ENCODE peak calls at places on chromosome 4, in nine cellular contexts. One of them, this sample, is unnamed. For H3K9me3, H3K4me1 and H3K27me3, the result is how much of the 10 kb centered on the place peaks cover.

GRCh38 chr4:37830640-37831039 is 4.2 kb downstream of the PGM2 start:
- DNase-seq in effector memory CD4-positive, alpha-beta T cell: no peak
- DNase-seq in left ventricle myocardium inferior: no peak
- DNase-seq in fibroblast of lung: no peak
- DNase-seq in right atrium auricular region: no peak
- DNase-seq in upper lobe of right lung: no peak
- DNase-seq in right lobe of liver: no peak
- DNase-seq in H9: no peak
- DNase-seq in mesenchymal stem cell: no peak
- DNase-seq in this sample: no peak

GRCh38 chr4:47954245-47954644 is 39.9 kb upstream of the NFXL1 start:
- DNase-seq in effector memory CD4-positive, alpha-beta T cell: no peak
- DNase-seq in left ventricle myocardium inferior: no peak
- DNase-seq in fibroblast of lung: no peak
- DNase-seq in right atrium auricular region: no peak
- DNase-seq in upper lobe of right lung: no peak
- DNase-seq in right lobe of liver: no peak
- DNase-seq in H9: no peak
- DNase-seq in mesenchymal stem cell: no peak
- DNase-seq in this sample: no peak

GRCh38 chr4:144090744-144091143 is 49.8 kb downstream of the GYPA start:
- DNase-seq in effector memory CD4-positive, alpha-beta T cell: no peak
- DNase-seq in left ventricle myocardium inferior: no peak
- DNase-seq in fibroblast of lung: no peak
- DNase-seq in right atrium auricular region: no peak
- DNase-seq in upper lobe of right lung: no peak
- DNase-seq in right lobe of liver: no peak
- DNase-seq in H9: no peak
- DNase-seq in mesenchymal stem cell: no peak
- DNase-seq in this sample: no peak

GRCh38 chr4:6319530-6320150 is 50.0 kb downstream of the WFS1 start:
- DNase-seq in effector memory CD4-positive, alpha-beta T cell: no peak
- DNase-seq in left ventricle myocardium inferior: no peak
- DNase-seq in fibroblast of lung: no peak
- DNase-seq in right atrium auricular region: no peak
- DNase-seq in upper lobe of right lung: no peak
- DNase-seq in right lobe of liver: no peak
- DNase-seq in H9: no peak
- DNase-seq in mesenchymal stem cell: no peak
- DNase-seq in this sample: no peak

GRCh38 chr4:47654972-47655693 is 170.1 kb downstream of the ATP10D start:
- DNase-seq in effector memory CD4-positive, alpha-beta T cell: no peak
- DNase-seq in left ventricle myocardium inferior: no peak
- DNase-seq in fibroblast of lung: no peak
- DNase-seq in right atrium auricular region: no peak
- DNase-seq in upper lobe of right lung: no peak
- DNase-seq in right lobe of liver: no peak
- DNase-seq in H9: no peak
- DNase-seq in mesenchymal stem cell: no peak
- DNase-seq in this sample: no peak

GRCh38 chr4:181646864-181647263 is 596.3 kb upstream of the TENM3 start:
- DNase-seq in effector memory CD4-positive, alpha-beta T cell: no peak
- DNase-seq in left ventricle myocardium inferior: no peak
- DNase-seq in fibroblast of lung: peak
- DNase-seq in right atrium auricular region: no peak
- DNase-seq in upper lobe of right lung: no peak
- DNase-seq in right lobe of liver: no peak
- DNase-seq in H9: no peak
- DNase-seq in mesenchymal stem cell: no peak
- DNase-seq in this sample: no peak

GRCh38 chr4:78432896-78433295 is 118.7 kb upstream of the ANXA3 start:
- DNase-seq in effector memory CD4-positive, alpha-beta T cell: no peak
- DNase-seq in left ventricle myocardium inferior: no peak
- DNase-seq in fibroblast of lung: peak
- DNase-seq in right atrium auricular region: no peak
- DNase-seq in upper lobe of right lung: no peak
- DNase-seq in right lobe of liver: no peak
- DNase-seq in H9: no peak
- DNase-seq in mesenchymal stem cell: peak
- DNase-seq in this sample: no peak

GRCh38 chr4:20305976-20306375 is 54.3 kb downstream of the SLIT2 start:
- DNase-seq in effector memory CD4-positive, alpha-beta T cell: no peak
- DNase-seq in left ventricle myocardium inferior: no peak
- DNase-seq in fibroblast of lung: no peak
- DNase-seq in right atrium auricular region: no peak
- DNase-seq in upper lobe of right lung: no peak
- DNase-seq in right lobe of liver: no peak
- DNase-seq in H9: no peak
- DNase-seq in mesenchymal stem cell: peak
- DNase-seq in this sample: no peak

GRCh38 chr4:4752576-4753401 is 106.7 kb upstream of the MSX1 start:
- DNase-seq in effector memory CD4-positive, alpha-beta T cell: no peak
- DNase-seq in left ventricle myocardium inferior: no peak
- DNase-seq in fibroblast of lung: no peak
- DNase-seq in right atrium auricular region: no peak
- DNase-seq in upper lobe of right lung: peak
- DNase-seq in right lobe of liver: no peak
- DNase-seq in H9: no peak
- DNase-seq in mesenchymal stem cell: peak
- DNase-seq in this sample: no peak

GRCh38 chr4:6825403-6825802 is 42.9 kb downstream of the KIAA0232 start:
- DNase-seq in effector memory CD4-positive, alpha-beta T cell: no peak
- DNase-seq in left ventricle myocardium inferior: no peak
- DNase-seq in fibroblast of lung: no peak
- DNase-seq in right atrium auricular region: no peak
- DNase-seq in upper lobe of right lung: no peak
- DNase-seq in right lobe of liver: no peak
- DNase-seq in H9: no peak
- DNase-seq in mesenchymal stem cell: no peak
- DNase-seq in this sample: no peak

GRCh38 chr4:213971-214370 is 89.7 kb downstream of the ZNF718 start:
- DNase-seq in effector memory CD4-positive, alpha-beta T cell: no peak
- DNase-seq in left ventricle myocardium inferior: no peak
- DNase-seq in fibroblast of lung: no peak
- DNase-seq in right atrium auricular region: no peak
- DNase-seq in upper lobe of right lung: no peak
- DNase-seq in right lobe of liver: no peak
- DNase-seq in H9: no peak
- DNase-seq in mesenchymal stem cell: no peak
- DNase-seq in this sample: no peak

GRCh38 chr4:205097-205756 is 80.9 kb downstream of the ZNF718 start:
- DNase-seq in effector memory CD4-positive, alpha-beta T cell: no peak
- DNase-seq in left ventricle myocardium inferior: no peak
- DNase-seq in fibroblast of lung: no peak
- DNase-seq in right atrium auricular region: no peak
- DNase-seq in upper lobe of right lung: no peak
- DNase-seq in right lobe of liver: no peak
- DNase-seq in H9: no peak
- DNase-seq in mesenchymal stem cell: no peak
- DNase-seq in this sample: no peak

GRCh38 chr4:212438-213174 is 88.3 kb downstream of the ZNF718 start:
- DNase-seq in effector memory CD4-positive, alpha-beta T cell: no peak
- DNase-seq in left ventricle myocardium inferior: peak
- DNase-seq in fibroblast of lung: peak
- DNase-seq in right atrium auricular region: peak
- DNase-seq in upper lobe of right lung: peak
- DNase-seq in right lobe of liver: peak
- DNase-seq in H9: no peak
- DNase-seq in mesenchymal stem cell: peak
- DNase-seq in this sample: peak

GRCh38 chr4:206054-206453 is 81.8 kb downstream of the ZNF718 start:
- DNase-seq in effector memory CD4-positive, alpha-beta T cell: no peak
- DNase-seq in left ventricle myocardium inferior: no peak
- DNase-seq in fibroblast of lung: no peak
- DNase-seq in right atrium auricular region: no peak
- DNase-seq in upper lobe of right lung: no peak
- DNase-seq in right lobe of liver: no peak
- DNase-seq in H9: no peak
- DNase-seq in mesenchymal stem cell: no peak
- DNase-seq in this sample: no peak

DNA sequence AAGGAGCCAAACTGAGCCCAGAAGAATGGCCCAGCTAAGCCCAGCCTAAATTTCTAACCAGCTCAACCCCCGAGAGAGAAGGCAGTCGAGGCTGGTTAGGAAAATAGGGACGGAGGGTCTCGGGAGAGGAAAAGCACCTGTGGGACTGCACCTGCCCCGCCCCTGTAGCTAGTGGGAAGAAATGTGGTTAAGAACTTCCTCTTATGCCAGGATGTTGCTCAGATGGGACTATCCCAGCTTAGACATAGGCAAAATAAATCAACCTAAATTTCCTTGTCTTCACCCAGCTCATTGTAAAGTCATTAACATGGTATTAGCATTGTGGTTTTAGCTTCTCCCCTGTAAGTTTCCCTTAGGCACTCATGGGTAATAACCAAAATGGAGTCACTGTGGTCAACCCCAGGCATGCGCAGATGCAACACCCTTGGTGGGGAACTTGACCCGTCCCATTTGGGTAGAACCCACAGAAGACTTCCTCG is 86.8 kb downstream of the ZNF718 start:
- DNase-seq in effector memory CD4-positive, alpha-beta T cell: no peak
- DNase-seq in left ventricle myocardium inferior: no peak
- DNase-seq in fibroblast of lung: no peak
- DNase-seq in right atrium auricular region: no peak
- DNase-seq in upper lobe of right lung: no peak
- DNase-seq in right lobe of liver: no peak
- DNase-seq in H9: no peak
- DNase-seq in mesenchymal stem cell: no peak
- DNase-seq in this sample: no peak
- H3K9me3 ChIP-seq in effector memory CD4-positive, alpha-beta T cell: under half
- H3K9me3 ChIP-seq in left ventricle myocardium inferior: under half
- H3K9me3 ChIP-seq in fibroblast of lung: under half
- H3K9me3 ChIP-seq in right atrium auricular region: under half
- H3K9me3 ChIP-seq in upper lobe of right lung: under half
- H3K9me3 ChIP-seq in right lobe of liver: under half
- H3K9me3 ChIP-seq in H9: under half
- H3K9me3 ChIP-seq in mesenchymal stem cell: half or more
- H3K9me3 ChIP-seq in this sample: under half

GRCh38 chr4:105192910-105193309 is 46.2 kb downstream of the TET2 start:
- DNase-seq in effector memory CD4-positive, alpha-beta T cell: no peak
- DNase-seq in left ventricle myocardium inferior: no peak
- DNase-seq in fibroblast of lung: no peak
- DNase-seq in right atrium auricular region: no peak
- DNase-seq in upper lobe of right lung: no peak
- DNase-seq in right lobe of liver: no peak
- DNase-seq in H9: no peak
- DNase-seq in mesenchymal stem cell: no peak
- DNase-seq in this sample: no peak

GRCh38 chr4:105196523-105197145 is 50.0 kb downstream of the TET2 start:
- DNase-seq in effector memory CD4-positive, alpha-beta T cell: no peak
- DNase-seq in left ventricle myocardium inferior: no peak
- DNase-seq in fibroblast of lung: peak
- DNase-seq in right atrium auricular region: no peak
- DNase-seq in upper lobe of right lung: no peak
- DNase-seq in right lobe of liver: no peak
- DNase-seq in H9: no peak
- DNase-seq in mesenchymal stem cell: peak
- DNase-seq in this sample: no peak

GRCh38 chr4:105191621-105192210 is 45.0 kb downstream of the TET2 start:
- DNase-seq in effector memory CD4-positive, alpha-beta T cell: no peak
- DNase-seq in left ventricle myocardium inferior: no peak
- DNase-seq in fibroblast of lung: peak
- DNase-seq in right atrium auricular region: no peak
- DNase-seq in upper lobe of right lung: no peak
- DNase-seq in right lobe of liver: no peak
- DNase-seq in H9: no peak
- DNase-seq in mesenchymal stem cell: peak
- DNase-seq in this sample: no peak

GRCh38 chr4:105192474-105192873 is 45.8 kb downstream of the TET2 start:
- DNase-seq in effector memory CD4-positive, alpha-beta T cell: no peak
- DNase-seq in left ventricle myocardium inferior: no peak
- DNase-seq in fibroblast of lung: no peak
- DNase-seq in right atrium auricular region: no peak
- DNase-seq in upper lobe of right lung: no peak
- DNase-seq in right lobe of liver: no peak
- DNase-seq in H9: no peak
- DNase-seq in mesenchymal stem cell: no peak
- DNase-seq in this sample: no peak

DNA sequence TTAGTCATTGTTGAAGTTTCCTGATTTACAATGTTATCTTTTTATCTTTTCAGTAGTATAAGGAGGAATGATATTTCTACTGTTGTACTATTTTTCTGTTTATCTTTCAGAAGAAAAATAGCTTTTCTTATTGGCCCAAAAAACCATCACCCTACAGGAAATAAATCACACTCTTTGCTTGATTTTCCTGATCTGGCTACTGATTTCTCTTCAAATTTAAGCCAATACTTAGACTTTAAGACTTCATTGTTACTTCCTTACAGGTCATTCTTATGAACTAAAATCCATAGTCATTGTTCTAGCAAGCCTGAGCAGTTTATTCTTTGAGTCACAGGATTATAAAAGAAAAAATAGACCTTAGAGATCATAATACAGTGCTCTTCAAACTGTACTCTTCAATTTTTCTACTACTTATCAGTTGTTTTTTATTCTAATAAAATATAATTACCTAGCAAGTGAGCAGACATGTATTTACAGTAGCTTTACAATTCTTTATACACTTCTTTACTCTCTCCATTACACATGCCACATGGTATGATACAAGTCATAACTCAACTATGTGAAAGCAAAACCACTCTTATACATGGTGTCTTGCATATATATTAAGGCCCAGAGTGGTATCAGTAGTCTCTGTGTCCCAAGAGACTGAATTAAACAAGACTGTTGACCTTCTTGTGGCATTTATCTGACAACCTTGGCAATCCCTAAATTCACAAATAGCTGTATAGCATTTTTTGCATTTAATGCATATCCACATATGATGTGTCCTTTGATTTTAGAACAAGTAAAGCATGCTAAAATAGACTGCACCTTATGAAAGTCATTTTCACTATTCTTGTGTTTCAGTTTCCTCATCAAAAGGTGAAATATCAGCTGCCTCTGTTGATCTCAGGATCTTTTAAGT is 47.9 kb downstream of the TET2 start:
- DNase-seq in effector memory CD4-positive, alpha-beta T cell: no peak
- DNase-seq in left ventricle myocardium inferior: no peak
- DNase-seq in fibroblast of lung: peak
- DNase-seq in right atrium auricular region: no peak
- DNase-seq in upper lobe of right lung: no peak
- DNase-seq in right lobe of liver: no peak
- DNase-seq in H9: no peak
- DNase-seq in mesenchymal stem cell: peak
- DNase-seq in this sample: no peak
- H3K4me1 ChIP-seq in effector memory CD4-positive, alpha-beta T cell: under half
- H3K4me1 ChIP-seq in left ventricle myocardium inferior: half or more
- H3K4me1 ChIP-seq in fibroblast of lung: under half
- H3K4me1 ChIP-seq in right atrium auricular region: half or more
- H3K4me1 ChIP-seq in upper lobe of right lung: under half
- H3K4me1 ChIP-seq in right lobe of liver: under half
- H3K4me1 ChIP-seq in H9: under half
- H3K4me1 ChIP-seq in mesenchymal stem cell: under half
- H3K4me1 ChIP-seq in this sample: under half

GRCh38 chr4:24896056-24896455 is 16.8 kb downstream of the CCDC149 start:
- DNase-seq in effector memory CD4-positive, alpha-beta T cell: no peak
- DNase-seq in left ventricle myocardium inferior: no peak
- DNase-seq in fibroblast of lung: no peak
- DNase-seq in right atrium auricular region: no peak
- DNase-seq in upper lobe of right lung: no peak
- DNase-seq in right lobe of liver: no peak
- DNase-seq in H9: no peak
- DNase-seq in mesenchymal stem cell: no peak
- DNase-seq in this sample: no peak
- H3K27me3 ChIP-seq in effector memory CD4-positive, alpha-beta T cell: under half
- H3K27me3 ChIP-seq in left ventricle myocardium inferior: under half
- H3K27me3 ChIP-seq in fibroblast of lung: under half
- H3K27me3 ChIP-seq in right atrium auricular region: under half
- H3K27me3 ChIP-seq in upper lobe of right lung: under half
- H3K27me3 ChIP-seq in right lobe of liver: under half
- H3K27me3 ChIP-seq in H9: under half
- H3K27me3 ChIP-seq in mesenchymal stem cell: under half
- H3K27me3 ChIP-seq in this sample: under half

GRCh38 chr4:99637174-99637573 is 20.5 kb downstream of the C4orf54 start:
- DNase-seq in effector memory CD4-positive, alpha-beta T cell: no peak
- DNase-seq in left ventricle myocardium inferior: no peak
- DNase-seq in fibroblast of lung: no peak
- DNase-seq in right atrium auricular region: no peak
- DNase-seq in upper lobe of right lung: no peak
- DNase-seq in right lobe of liver: no peak
- DNase-seq in H9: no peak
- DNase-seq in mesenchymal stem cell: no peak
- DNase-seq in this sample: no peak
- H3K9me3 ChIP-seq in effector memory CD4-positive, alpha-beta T cell: under half
- H3K9me3 ChIP-seq in left ventricle myocardium inferior: under half
- H3K9me3 ChIP-seq in fibroblast of lung: under half
- H3K9me3 ChIP-seq in right atrium auricular region: under half
- H3K9me3 ChIP-seq in upper lobe of right lung: under half
- H3K9me3 ChIP-seq in right lobe of liver: under half
- H3K9me3 ChIP-seq in H9: under half
- H3K9me3 ChIP-seq in mesenchymal stem cell: under half
- H3K9me3 ChIP-seq in this sample: under half